ENCODE peak calls at places on chromosomes 11 and 22, in five cellular contexts. One of them, this sample, is unnamed.

GRCh38 chr11:2741377-2742131 is 41.8 kb upstream of the KCNQ1OT1 start:
- DNase-seq in T-helper 9 cell: no peak
- DNase-seq in osteocyte: no peak
- DNase-seq in CD8-positive, alpha-beta memory T cell: no peak
- DNase-seq in fibroblast of the conjunctiva: peak
- DNase-seq in this sample: peak

GRCh38 chr22:45891021-45891421 is 85.9 kb downstream of the WNT7B start:
- DNase-seq in fibroblast of the conjunctiva: no peak
- DNase-seq in CD8-positive, alpha-beta memory T cell: no peak
- DNase-seq in T-helper 9 cell: no peak
- DNase-seq in osteocyte: no peak
- DNase-seq in this sample: no peak

GRCh38 chr11:128473631-128474030 is 113.7 kb downstream of the ETS1 start:
- DNase-seq in osteocyte: no peak
- DNase-seq in T-helper 9 cell: no peak
- DNase-seq in CD8-positive, alpha-beta memory T cell: no peak
- DNase-seq in fibroblast of the conjunctiva: no peak
- DNase-seq in this sample: no peak

GRCh38 chr11:80441821-80442220 is 1001.0 kb upstream of the TENM4 start:
- DNase-seq in T-helper 9 cell: no peak
- DNase-seq in osteocyte: no peak
- DNase-seq in CD8-positive, alpha-beta memory T cell: no peak
- DNase-seq in fibroblast of the conjunctiva: no peak
- DNase-seq in this sample: no peak

GRCh38 chr11:2399488-2400068 is 972 bp upstream of the TSSC4 start:
- DNase-seq in CD8-positive, alpha-beta memory T cell: no peak
- DNase-seq in T-helper 9 cell: no peak
- DNase-seq in fibroblast of the conjunctiva: no peak
- DNase-seq in osteocyte: no peak
- DNase-seq in this sample: no peak

GRCh38 chr11:117026593-117027330 is 71.5 kb downstream of the SIK3 start:
- DNase-seq in osteocyte: no peak
- DNase-seq in T-helper 9 cell: no peak
- DNase-seq in fibroblast of the conjunctiva: peak
- DNase-seq in CD8-positive, alpha-beta memory T cell: no peak
- DNase-seq in this sample: peak

GRCh38 chr11:9091044-9091936 is at the start of gene SCUBE2:
- DNase-seq in osteocyte: no peak
- DNase-seq in CD8-positive, alpha-beta memory T cell: no peak
- DNase-seq in fibroblast of the conjunctiva: no peak
- DNase-seq in T-helper 9 cell: no peak
- DNase-seq in this sample: no peak

GRCh38 chr11:57279131-57279530 is 42.1 kb upstream of the APLNR start:
- DNase-seq in CD8-positive, alpha-beta memory T cell: no peak
- DNase-seq in T-helper 9 cell: no peak
- DNase-seq in fibroblast of the conjunctiva: peak
- DNase-seq in osteocyte: no peak
- DNase-seq in this sample: peak

GRCh38 chr11:43868852-43869567 is 11.6 kb upstream of the ALKBH3 start:
- DNase-seq in fibroblast of the conjunctiva: peak
- DNase-seq in T-helper 9 cell: no peak
- DNase-seq in CD8-positive, alpha-beta memory T cell: peak
- DNase-seq in osteocyte: no peak
- DNase-seq in this sample: no peak

This sample was measured in amniotic stem cell.